ENCODE peak calls at places on chromosomes 4 and X, in five cellular contexts. J, W, B, C and S are unnamed samples.

GRCh38 chr4:81688085-81688484 is 216.4 kb upstream of the RASGEF1B start:
- DNase-seq in J (no peak), W (no peak), B (no peak), C (no peak), S (no peak)

GRCh38 chr4:109985993-109986640 is 73.4 kb downstream of the EGF start:
- DNase-seq in J (no peak), W (no peak), B (no peak), C (no peak), S (no peak)

GRCh38 chr4:37639551-37640293 is 46.5 kb downstream of the RELL1 start:
- DNase-seq in J (no peak), W (no peak), B (no peak), C (no peak), S (no peak)

GRCh38 chr4:45442466-45442865 is 681.4 kb downstream of the GABRG1 start:
- DNase-seq in J (no peak), W (no peak), B (no peak), C (no peak), S (no peak)

GRCh38 chrX:53445977-53446376 is 11.8 kb upstream of the HSD17B10 start:
- DNase-seq in J (peak), W (peak), B (no peak), C (no peak), S (no peak)

GRCh38 chr4:25993564-25994185 is 79.7 kb downstream of the SMIM20 start:
- DNase-seq in J (peak), W (peak), B (no peak), C (no peak), S (no peak)

GRCh38 chr4:122548886-122549630 is 71.8 kb downstream of the IL21 start:
- DNase-seq in J (no peak), W (no peak), B (no peak), C (no peak), S (no peak)

GRCh38 chrX:150517303-150517896 is 51.0 kb upstream of the MTM1 start:
- DNase-seq in J (no peak), W (no peak), B (no peak), C (no peak), S (no peak)

GRCh38 chrX:29468911-29469494 is 746.4 kb upstream of the MAGEB2 start:
- DNase-seq in J (no peak), W (no peak), B (no peak), C (no peak), S (no peak)

GRCh38 chr4:38687571-38688011 is 23.6 kb downstream of the KLF3 start:
- DNase-seq in J (no peak), W (no peak), B (no peak), C (no peak), S (no peak)

GRCh38 chr4:78520808-78521226 is 30.8 kb upstream of the ANXA3 start:
- DNase-seq in J (no peak), W (no peak), B (no peak), C (no peak), S (no peak)

GRCh38 chrX:12319012-12319519 is 180.8 kb downstream of the FRMPD4 start:
- DNase-seq in J (no peak), W (no peak), B (no peak), C (no peak), S (no peak)

GRCh38 chr4:59127748-59128147 is 2017.6 kb upstream of the IGFBP7 start:
- DNase-seq in J (no peak), W (no peak), B (no peak), C (no peak), S (no peak)

GRCh38 chr4:75658881-75659280 is 14.3 kb downstream of the G3BP2 start:
- DNase-seq in J (no peak), W (no peak), B (no peak), C (no peak), S (no peak)

GRCh38 chrX:23727206-23727605 is 15.9 kb downstream of the ACOT9 start:
- DNase-seq in J (no peak), W (no peak), B (no peak), C (no peak), S (no peak)

GRCh38 chrX:1792636-1793035 is 177.8 kb downstream of the ASMT start:
- DNase-seq in J (no peak), W (no peak), B (no peak), C (no peak), S (peak)

DNA sequence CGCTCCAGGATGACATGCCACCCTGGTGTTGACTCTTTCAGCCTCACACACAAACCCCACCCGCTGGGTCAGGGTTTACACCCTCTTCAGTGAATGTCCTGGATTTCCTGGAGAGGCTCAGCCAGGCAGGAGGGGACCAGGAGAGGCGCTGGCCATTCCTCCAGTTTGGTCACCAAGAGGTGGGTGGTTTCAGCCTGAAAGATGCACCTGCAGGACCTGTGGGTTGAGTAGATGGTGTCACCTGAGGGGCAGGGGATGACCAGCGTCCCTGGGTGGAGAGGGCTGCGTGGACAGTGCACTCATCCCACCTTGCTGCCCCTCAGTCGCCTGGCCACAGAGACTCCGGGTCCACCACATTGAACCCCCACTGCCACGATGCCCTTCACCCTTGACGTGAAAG is 179.7 kb downstream of the ASMT start:
- DNase-seq in J (no peak), W (no peak), B (no peak), C (no peak), S (no peak)
- TF ChIP-seq POLR2A in J (no peak), W (no peak), B (no peak), C (no peak), S (no peak)

DNA sequence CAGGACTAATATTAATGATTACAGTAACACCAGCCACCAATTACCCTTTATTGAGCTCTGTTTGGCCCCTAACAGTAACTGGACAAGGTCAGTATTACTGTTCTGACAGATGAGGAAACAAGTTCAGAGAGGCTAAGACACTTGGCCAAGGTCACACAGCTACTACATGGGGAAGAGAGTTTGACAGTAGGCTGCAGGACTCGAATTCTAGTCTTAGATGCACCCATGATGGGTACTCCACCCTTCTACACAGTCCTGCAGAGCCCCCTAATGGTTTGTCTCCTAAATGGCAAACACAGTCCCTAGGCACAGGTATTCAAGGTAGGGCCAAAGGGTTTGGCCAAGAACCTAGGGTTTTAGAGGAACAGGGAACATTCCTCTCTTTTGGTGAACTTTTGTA is 93.9 kb downstream of the NSUN7 start:
- DNase-seq in J (no peak), W (no peak), B (peak), C (no peak), S (no peak)
- TF ChIP-seq CTCF in J (peak), W (no peak), B (no peak), C (no peak), S (no peak)

DNA sequence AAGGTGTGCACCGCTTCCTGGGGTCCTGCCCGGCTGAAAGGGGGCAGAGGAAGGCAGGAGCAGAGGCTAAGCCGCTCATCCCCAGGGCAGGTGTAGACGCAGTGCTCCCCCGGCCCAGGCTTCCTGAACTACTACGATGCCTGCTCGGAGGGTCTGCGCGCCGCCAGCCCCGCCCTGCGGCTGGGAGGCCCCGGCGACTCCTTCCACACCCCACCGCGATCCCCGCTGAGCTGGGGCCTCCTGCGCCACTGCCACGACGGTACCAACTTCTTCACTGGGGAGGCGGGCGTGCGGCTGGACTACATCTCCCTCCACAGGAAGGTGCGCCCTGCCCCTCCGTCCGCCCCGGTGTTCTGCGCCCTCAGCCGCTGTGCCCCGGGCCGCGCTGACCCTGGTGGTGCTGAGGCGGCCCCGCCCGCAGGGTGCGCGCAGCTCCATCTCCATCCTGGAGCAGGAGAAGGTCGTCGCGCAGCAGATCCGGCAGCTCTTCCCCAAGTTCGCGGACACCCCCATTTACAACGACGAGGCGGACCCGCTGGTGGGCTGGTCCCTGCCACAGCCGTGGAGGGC is 8.4 kb upstream of the SLC26A1 start:
- DNase-seq in J (no peak), W (no peak), B (no peak), C (no peak), S (no peak)
- H3K4me3 ChIP-seq in J (no peak), W (no peak), B (no peak), C (no peak), S (no peak)

GRCh38 chr4:94406668-94407437 is 44.9 kb upstream of the PDLIM5 start:
- DNase-seq in J (peak), W (no peak), B (peak), C (no peak), S (peak)
- TF ChIP-seq POLR2A in J (no peak), W (no peak), B (no peak), C (no peak), S (no peak)

GRCh38 chrX:19121898-19122640 is at the start of gene ADGRG2:
- DNase-seq in J (no peak), W (peak), B (no peak), C (no peak), S (no peak)
- TF ChIP-seq CTCF in J (no peak), W (peak), B (no peak), C (no peak), S (no peak)

GRCh38 chr4:22471419-22471818 is 44.4 kb downstream of the ADGRA3 start:
- DNase-seq in J (no peak), W (no peak), B (no peak), C (no peak), S (no peak)
- H3K4me3 ChIP-seq in J (no peak), W (no peak), B (no peak), C (no peak), S (no peak)

GRCh38 chr4:147465461-147465860 is 15.4 kb upstream of the EDNRA start:
- DNase-seq in J (no peak), W (no peak), B (no peak), C (no peak), S (no peak)

GRCh38 chr4:147461161-147461560 is 19.7 kb upstream of the EDNRA start:
- DNase-seq in J (no peak), W (no peak), B (no peak), C (no peak), S (no peak)

DNA sequence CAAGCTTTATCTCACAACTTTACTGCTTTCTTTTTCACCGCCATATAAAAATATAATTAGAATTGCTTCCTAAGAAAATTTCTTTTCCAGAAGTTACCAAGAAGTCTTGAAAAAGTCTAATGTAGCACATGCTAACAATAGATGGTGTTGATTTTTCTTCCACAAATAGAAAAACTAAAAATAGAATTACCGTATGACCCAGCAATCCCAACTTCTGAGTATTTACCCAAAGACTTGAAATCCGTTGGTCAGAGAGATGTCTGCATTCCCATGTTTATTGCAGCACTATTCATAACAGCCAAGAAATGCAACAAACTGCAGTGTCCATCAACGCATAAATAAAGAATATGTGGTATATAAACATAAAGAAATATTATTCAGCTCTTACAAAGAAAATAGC is 17.8 kb upstream of the EDNRA start:
- DNase-seq in J (no peak), W (no peak), B (no peak), C (no peak), S (no peak)
- TF ChIP-seq POLR2A in J (no peak), W (no peak), B (no peak), C (no peak), S (no peak)

GRCh38 chrX:7706032-7706431 is 136.9 kb upstream of the VCX start:
- DNase-seq in J (no peak), W (no peak), B (no peak), C (no peak), S (no peak)
- TF ChIP-seq CTCF in J (no peak), W (no peak), B (no peak), C (no peak), S (no peak)

DNA sequence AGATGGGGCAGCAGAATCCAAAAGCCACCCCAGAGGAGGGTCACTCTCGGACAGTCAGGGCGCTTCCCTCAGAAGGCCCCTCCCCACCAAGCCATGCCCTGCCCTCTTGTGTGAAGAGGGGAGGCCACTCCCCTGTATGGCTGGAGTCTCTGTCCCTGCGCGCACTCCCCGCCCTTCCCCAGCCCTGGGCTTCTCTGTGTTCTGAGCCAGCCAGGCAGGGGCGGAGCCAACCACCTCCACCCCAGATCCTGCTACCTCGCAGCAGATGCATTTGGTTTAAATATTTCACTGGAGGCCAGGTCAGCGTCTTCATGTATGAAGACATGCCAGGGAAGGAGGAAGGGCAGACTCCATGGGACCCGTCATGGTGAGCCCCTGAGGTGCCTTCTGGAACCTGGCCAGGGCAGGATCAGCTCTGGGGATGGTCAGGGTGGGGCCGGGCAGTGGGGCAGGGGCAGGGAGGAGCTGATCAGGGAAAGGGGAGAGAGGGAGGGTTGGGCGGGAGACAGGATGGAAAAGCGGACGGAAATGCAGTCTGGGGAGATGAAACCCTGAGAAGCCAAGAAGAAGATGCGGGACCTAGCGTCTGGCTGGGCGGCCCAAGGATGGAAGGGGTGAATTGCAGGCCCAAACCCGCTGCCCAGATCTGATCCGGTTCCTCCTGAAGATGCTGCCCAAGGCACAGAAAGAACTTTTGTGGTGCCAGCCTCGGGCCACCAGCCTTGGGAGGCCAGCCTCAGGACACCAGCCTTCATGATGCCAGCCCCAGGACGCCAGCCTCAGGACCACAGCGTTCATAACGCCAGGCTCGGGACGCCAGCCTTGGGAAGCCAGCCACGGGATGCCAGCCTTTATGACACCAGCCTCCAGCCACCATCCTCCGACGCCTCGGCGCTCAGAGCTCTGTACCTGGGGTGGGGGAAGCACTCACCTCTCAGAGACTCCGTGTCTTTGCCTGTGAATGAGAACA is 107.5 kb downstream of the ADRA2C start:
- DNase-seq in J (no peak), W (no peak), B (peak), C (no peak), S (no peak)
- H3K4me3 ChIP-seq in J (no peak), W (no peak), B (no peak), C (no peak), S (no peak)

GRCh38 chrX:119758682-119759332 is 419 bp downstream of the SOWAHD start:
- DNase-seq in J (peak), W (no peak), B (no peak), C (no peak), S (no peak)
- TF ChIP-seq POLR2A in J (no peak), W (no peak), B (no peak), C (no peak), S (no peak)